ENCODE peak calls at places on chromosome 13, in five cellular contexts. H is A172, D is dermis blood vessel endothelial cell, J is ascending aorta, E is T-cell. A is an unnamed sample.

GRCh38 chr13:106151056-106151699 is 384.3 kb downstream of the EFNB2 start:
- DNase-seq in H (peak), D (peak), J (no peak), E (no peak), A (no peak)

GRCh38 chr13:78491978-78492377 is 111.4 kb downstream of the POU4F1 start:
- DNase-seq in H (no peak), D (no peak), J (no peak), E (no peak), A (no peak)

GRCh38 chr13:67351915-67352314 is 121.8 kb upstream of the PCDH9 start:
- DNase-seq in H (no peak), D (no peak), J (no peak), E (no peak), A (no peak)

GRCh38 chr13:99395436-99395835 is 88.2 kb upstream of the GPR183 start:
- DNase-seq in H (no peak), D (no peak), J (peak), E (no peak), A (no peak)

GRCh38 chr13:34803756-34804155 is 138.3 kb upstream of the NBEA start:
- DNase-seq in H (peak), D (no peak), J (no peak), E (no peak), A (no peak)

GRCh38 chr13:31172535-31172934 is 10.8 kb upstream of the HSPH1 start:
- DNase-seq in H (peak), D (peak), J (no peak), E (no peak), A (no peak)

GRCh38 chr13:27339299-27339698 is 68.7 kb downstream of the RASL11A start:
- DNase-seq in H (no peak), D (peak), J (no peak), E (peak), A (no peak)

GRCh38 chr13:33637978-33638743 is 179.8 kb upstream of the RFC3 start:
- DNase-seq in H (no peak), D (no peak), J (no peak), E (no peak), A (peak)

GRCh38 chr13:111630411-111630810 is 310.0 kb downstream of the TEX29 start:
- DNase-seq in H (no peak), D (no peak), J (no peak), E (no peak), A (no peak)

GRCh38 chr13:34620073-34620858 is 321.8 kb upstream of the NBEA start:
- DNase-seq in H (no peak), D (no peak), J (no peak), E (no peak), A (no peak)

GRCh38 chr13:43232866-43233265 is 209.5 kb downstream of the DNAJC15 start:
- DNase-seq in H (peak), D (no peak), J (no peak), E (no peak), A (no peak)

GRCh38 chr13:98401936-98402335 is 175.0 kb downstream of the STK24 start:
- DNase-seq in H (no peak), D (no peak), J (no peak), E (no peak), A (no peak)

GRCh38 chr13:50015263-50015662 is at the start of gene KCNRG:
- DNase-seq in H (no peak), D (peak), J (no peak), E (no peak), A (no peak)